ENCODE peak calls at places on chromosomes 16 and 17, in six cellular contexts. I is endothelial cell of umbilical vein, T is A549, P is K562, U is HepG2, M is GM12878. O is an unnamed sample.

GRCh38 chr17:732788-733720 is 658 bp downstream of the TLCD3A start:
- DNase-seq in P (no peak), I (peak), M (no peak), T (peak), U (no peak), O (peak)

GRCh38 chr16:63008688-63009087 is 972.5 kb upstream of the CDH8 start:
- DNase-seq in U (no peak), T (no peak), M (no peak), P (no peak), I (no peak), O (no peak)

GRCh38 chr17:45050680-45051059 is 762 bp downstream of the DCAKD start:
- DNase-seq in M (no peak), P (peak), T (peak), I (peak), U (peak), O (peak)

GRCh38 chr16:48810803-48811453 is 200.9 kb upstream of the N4BP1 start:
- DNase-seq in P (no peak), I (no peak), U (no peak), T (no peak), M (no peak), O (no peak)

GRCh38 chr16:88686439-88687253 is at the start of gene SNAI3:
- DNase-seq in I (peak), P (peak), T (peak), M (no peak), U (peak), O (peak)

GRCh38 chr16:69315486-69316311 is 4.5 kb downstream of the VPS4A start:
- DNase-seq in M (no peak), T (no peak), P (no peak), I (no peak), U (no peak), O (peak)

GRCh38 chr16:89371968-89372634 is 118.3 kb downstream of the ANKRD11 start:
- DNase-seq in P (no peak), I (no peak), M (no peak), T (no peak), U (no peak), O (no peak)

GRCh38 chr16:1420111-1420539 is 422 bp downstream of the UQCC4 start:
- DNase-seq in T (no peak), I (no peak), M (no peak), P (no peak), U (no peak), O (peak)

GRCh38 chr17:75024686-75025397 is 12.4 kb downstream of the MRPL58 start:
- DNase-seq in M (no peak), I (no peak), P (no peak), T (no peak), U (peak), O (no peak)

GRCh38 chr16:50478021-50478772 is 70.0 kb upstream of the NKD1 start:
- DNase-seq in M (no peak), P (no peak), I (no peak), T (no peak), U (no peak), O (no peak)

GRCh38 chr17:17484451-17484899 is 7.7 kb downstream of the MED9 start:
- DNase-seq in M (no peak), U (no peak), T (no peak), P (no peak), I (no peak), O (no peak)

GRCh38 chr17:52134641-52135040 is 23.9 kb downstream of the CA10 start:
- DNase-seq in T (no peak), M (no peak), I (no peak), P (no peak), U (no peak), O (no peak)

GRCh38 chr17:82674656-82675475 is 23.6 kb downstream of the RAB40B start:
- DNase-seq in U (no peak), I (no peak), P (no peak), M (no peak), T (no peak), O (no peak)

GRCh38 chr17:33955461-33955860 is 299.6 kb upstream of the CCL2 start:
- DNase-seq in M (no peak), T (no peak), U (no peak), P (no peak), I (no peak), O (no peak)

GRCh38 chr16:9077001-9077809 is 14.2 kb upstream of the HAPSTR1 start:
- DNase-seq in P (peak), U (peak), T (peak), I (no peak), M (no peak), O (peak)

GRCh38 chr16:83720981-83721380 is 86.8 kb upstream of the HSBP1 start:
- DNase-seq in M (no peak), P (no peak), I (no peak), U (no peak), T (no peak), O (no peak)

GRCh38 chr17:46097497-46097896 is 95.7 kb downstream of the KANSL1 start:
- DNase-seq in I (no peak), U (no peak), T (no peak), P (no peak), M (no peak), O (no peak)

GRCh38 chr17:77141846-77142449 is 1.2 kb downstream of the SEC14L1 start:
- DNase-seq in P (no peak), M (no peak), U (no peak), T (no peak), I (no peak), O (no peak)
- TF ChIP-seq MYC in P (no peak), M (no peak), U (no peak), T (no peak), I (no peak), O (no peak)

GRCh38 chr16:30585022-30585399 is 486 bp downstream of the ZNF785 start:
- DNase-seq in M (no peak), U (no peak), P (peak), T (no peak), I (no peak), O (peak)
- TF ChIP-seq MYC in M (no peak), U (no peak), P (no peak), T (no peak), I (no peak), O (peak)

DNA sequence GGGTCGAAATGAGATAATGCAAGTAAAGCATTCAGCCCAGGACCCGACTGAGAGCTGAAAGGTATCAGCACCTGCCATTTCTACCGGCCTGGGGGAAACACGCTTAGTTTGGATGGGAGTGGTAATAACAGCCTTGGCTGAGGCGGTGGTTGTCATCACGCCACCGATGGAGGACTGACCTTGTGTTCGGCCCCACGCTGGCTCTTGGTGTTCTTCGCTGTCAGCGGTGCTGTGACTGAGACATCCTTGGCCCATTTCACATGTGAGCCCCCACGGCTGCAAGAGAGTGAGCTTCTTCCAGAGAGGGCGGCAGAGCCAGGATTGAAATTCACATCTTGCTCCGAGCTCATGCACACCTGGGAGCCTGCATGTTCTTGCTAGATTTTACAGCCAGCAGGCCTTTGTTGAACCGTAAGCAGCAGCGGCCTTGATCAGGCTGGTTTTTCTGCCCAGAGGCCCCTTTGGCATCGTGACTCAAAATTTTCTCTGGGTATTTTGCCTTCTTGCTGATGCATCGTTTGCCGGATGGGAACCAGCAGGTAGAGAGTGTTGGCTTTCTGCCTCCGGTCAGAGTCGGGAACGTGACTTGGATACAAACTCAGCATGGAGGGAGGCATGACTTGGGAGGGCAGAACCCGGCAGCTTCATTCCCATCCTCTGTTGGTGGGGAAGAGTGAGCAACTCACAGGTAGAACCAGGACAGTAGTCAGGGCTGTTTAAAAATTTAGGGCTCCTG is 341.5 kb downstream of the SNX29 start:
- DNase-seq in I (no peak), P (no peak), U (no peak), T (no peak), M (no peak), O (no peak)
- TF ChIP-seq MYC in I (no peak), P (no peak), U (no peak), T (no peak), M (no peak), O (no peak)

GRCh38 chr17:65797809-65798208 is 236.4 kb upstream of the AXIN2 start:
- DNase-seq in P (peak), I (peak), M (no peak), T (peak), U (peak), O (peak)
- TF ChIP-seq MYC in P (no peak), I (no peak), M (no peak), T (no peak), U (no peak), O (no peak)

GRCh38 chr17:2958706-2959222 is 104.6 kb downstream of the OR1D5 start:
- DNase-seq in I (no peak), P (no peak), M (no peak), U (no peak), T (peak), O (no peak)
- TF ChIP-seq MYC in I (no peak), P (no peak), M (no peak), U (no peak), T (no peak), O (no peak)

GRCh38 chr17:40486513-40487370 is 14.7 kb downstream of the TNS4 start:
- DNase-seq in U (no peak), P (no peak), I (no peak), T (peak), M (no peak), O (peak)
- TF ChIP-seq MYC in U (no peak), P (no peak), I (no peak), T (peak), M (no peak), O (no peak)

DNA sequence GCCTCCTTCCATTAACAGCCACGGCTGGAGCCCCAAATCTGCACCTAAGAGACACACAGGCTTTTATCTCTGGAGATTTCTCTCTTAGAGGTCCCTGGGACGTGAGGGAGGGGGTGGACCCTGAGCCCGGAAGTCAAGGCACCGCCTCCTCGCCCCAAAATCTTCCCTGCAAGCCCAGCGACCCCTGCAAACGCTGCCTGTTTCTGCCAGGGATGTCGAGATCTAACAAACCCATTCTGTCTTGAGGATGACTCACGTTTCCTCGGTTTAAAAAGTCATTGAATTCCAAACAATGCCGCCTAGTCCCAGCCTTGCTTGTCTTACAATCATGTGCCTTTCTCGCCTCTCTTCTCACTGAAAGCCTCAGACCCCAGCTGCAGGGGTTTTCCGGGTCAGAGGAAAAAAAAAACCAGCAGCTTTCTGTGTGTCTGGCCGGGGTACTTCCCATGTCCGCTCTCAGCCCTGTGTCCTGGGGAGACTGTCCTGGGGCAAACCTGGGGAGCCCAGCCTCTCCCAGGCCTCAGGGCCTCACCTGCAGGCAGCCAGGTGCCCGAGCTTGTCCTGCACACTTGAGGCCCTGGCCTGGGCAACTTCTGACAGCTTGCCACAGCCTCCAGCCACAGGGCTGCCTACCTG is 15.4 kb downstream of the ARL2BP start:
- DNase-seq in P (peak), I (peak), M (peak), T (no peak), U (no peak), O (peak)
- TF ChIP-seq MYC in P (no peak), I (no peak), M (no peak), T (no peak), U (no peak), O (no peak)

GRCh38 chr16:11016993-11017392 is 72.6 kb downstream of the CLEC16A start:
- DNase-seq in P (no peak), T (peak), I (peak), M (no peak), U (peak), O (no peak)

GRCh38 chr16:11015607-11016006 is 71.2 kb downstream of the CLEC16A start:
- DNase-seq in U (no peak), P (no peak), M (no peak), I (no peak), T (no peak), O (no peak)

GRCh38 chr16:11017499-11017898 is 73.1 kb downstream of the CLEC16A start:
- DNase-seq in U (no peak), I (no peak), P (no peak), T (no peak), M (no peak), O (no peak)

GRCh38 chr16:11014159-11014558 is 69.8 kb downstream of the CLEC16A start:
- DNase-seq in T (no peak), I (no peak), P (no peak), U (no peak), M (no peak), O (no peak)

GRCh38 chr16:11016524-11016988 is 72.2 kb downstream of the CLEC16A start:
- DNase-seq in M (no peak), T (peak), P (no peak), U (peak), I (no peak), O (no peak)
- TF ChIP-seq MYC in M (no peak), T (no peak), P (no peak), U (no peak), I (no peak), O (no peak)

GRCh38 chr17:14712471-14713075 is 411.7 kb downstream of the HS3ST3B1 start:
- DNase-seq in P (no peak), I (no peak), U (no peak), M (no peak), T (no peak), O (peak)

GRCh38 chr17:14719942-14720341 is 419.1 kb downstream of the HS3ST3B1 start:
- DNase-seq in I (no peak), U (no peak), T (no peak), P (no peak), M (no peak), O (no peak)

GRCh38 chr17:14717849-14718248 is 417.0 kb downstream of the HS3ST3B1 start:
- DNase-seq in U (no peak), T (no peak), M (no peak), P (no peak), I (no peak), O (no peak)

GRCh38 chr17:14715531-14715930 is 414.6 kb downstream of the HS3ST3B1 start:
- DNase-seq in U (no peak), T (no peak), M (no peak), P (no peak), I (no peak), O (no peak)
- TF ChIP-seq MYC in U (no peak), T (no peak), M (no peak), P (no peak), I (no peak), O (no peak)

GRCh38 chr16:65908568-65908967 is 457.9 kb upstream of the CDH5 start:
- DNase-seq in U (no peak), M (no peak), P (peak), T (no peak), I (no peak), O (no peak)
- TF ChIP-seq MYC in U (no peak), M (no peak), P (no peak), T (no peak), I (no peak), O (no peak)

O was measured in NB4.